ENCODE peak calls at places on chromosomes 3 and 15, in six cellular contexts. One of them, this sample, is unnamed.

GRCh38 chr15:88664151-88664778 is 25.4 kb downstream of the ISG20 start:
- DNase-seq in kidney tubule cell: no peak
- DNase-seq in NCI-H1694 treated with DMSO at 0.1 percent for 48 hours: no peak
- DNase-seq in stomach: peak
- DNase-seq in H54: no peak
- DNase-seq in PC-3: no peak
- DNase-seq in this sample: peak

GRCh38 chr3:13229291-13229949 is 156.2 kb upstream of the IQSEC1 start:
- DNase-seq in kidney tubule cell: peak
- DNase-seq in NCI-H1694 treated with DMSO at 0.1 percent for 48 hours: no peak
- DNase-seq in stomach: no peak
- DNase-seq in H54: no peak
- DNase-seq in PC-3: peak
- DNase-seq in this sample: peak

GRCh38 chr3:124075758-124076157 is 83.8 kb upstream of the ROPN1 start:
- DNase-seq in kidney tubule cell: no peak
- DNase-seq in NCI-H1694 treated with DMSO at 0.1 percent for 48 hours: no peak
- DNase-seq in stomach: no peak
- DNase-seq in H54: no peak
- DNase-seq in PC-3: no peak
- DNase-seq in this sample: no peak

GRCh38 chr3:194098036-194098871 is 37.7 kb upstream of the HES1 start:
- DNase-seq in kidney tubule cell: no peak
- DNase-seq in NCI-H1694 treated with DMSO at 0.1 percent for 48 hours: no peak
- DNase-seq in stomach: no peak
- DNase-seq in H54: no peak
- DNase-seq in PC-3: no peak
- DNase-seq in this sample: no peak

GRCh38 chr15:64770626-64771025 is 4.8 kb downstream of the RBPMS2 start:
- DNase-seq in kidney tubule cell: no peak
- DNase-seq in NCI-H1694 treated with DMSO at 0.1 percent for 48 hours: no peak
- DNase-seq in stomach: no peak
- DNase-seq in H54: no peak
- DNase-seq in PC-3: no peak
- DNase-seq in this sample: no peak

GRCh38 chr15:59306520-59307163 is 66.0 kb downstream of the MYO1E start:
- DNase-seq in kidney tubule cell: peak
- DNase-seq in NCI-H1694 treated with DMSO at 0.1 percent for 48 hours: no peak
- DNase-seq in stomach: no peak
- DNase-seq in H54: no peak
- DNase-seq in PC-3: peak
- DNase-seq in this sample: no peak

GRCh38 chr15:99644913-99645549 is 79.2 kb downstream of the MEF2A start:
- DNase-seq in kidney tubule cell: no peak
- DNase-seq in NCI-H1694 treated with DMSO at 0.1 percent for 48 hours: no peak
- DNase-seq in stomach: no peak
- DNase-seq in H54: no peak
- DNase-seq in PC-3: no peak
- DNase-seq in this sample: no peak

GRCh38 chr3:45205126-45205525 is 21.0 kb downstream of the TMEM158 start:
- DNase-seq in kidney tubule cell: peak
- DNase-seq in NCI-H1694 treated with DMSO at 0.1 percent for 48 hours: no peak
- DNase-seq in stomach: no peak
- DNase-seq in H54: no peak
- DNase-seq in PC-3: no peak
- DNase-seq in this sample: no peak

GRCh38 chr3:186821429-186822367 is 15.4 kb upstream of the RFC4 start:
- DNase-seq in kidney tubule cell: peak
- DNase-seq in NCI-H1694 treated with DMSO at 0.1 percent for 48 hours: peak
- DNase-seq in stomach: no peak
- DNase-seq in H54: no peak
- DNase-seq in PC-3: peak
- DNase-seq in this sample: peak

GRCh38 chr3:53806182-53807116 is 39.8 kb downstream of the CHDH start:
- DNase-seq in kidney tubule cell: peak
- DNase-seq in NCI-H1694 treated with DMSO at 0.1 percent for 48 hours: no peak
- DNase-seq in stomach: no peak
- DNase-seq in H54: peak
- DNase-seq in PC-3: peak
- DNase-seq in this sample: no peak

GRCh38 chr3:129413687-129414506 is 14.5 kb downstream of the EFCAB12 start:
- DNase-seq in kidney tubule cell: peak
- DNase-seq in NCI-H1694 treated with DMSO at 0.1 percent for 48 hours: no peak
- DNase-seq in stomach: no peak
- DNase-seq in H54: peak
- DNase-seq in PC-3: peak
- DNase-seq in this sample: no peak

GRCh38 chr3:62755285-62755684 is 119.9 kb downstream of the CADPS start:
- DNase-seq in kidney tubule cell: peak
- DNase-seq in NCI-H1694 treated with DMSO at 0.1 percent for 48 hours: no peak
- DNase-seq in stomach: no peak
- DNase-seq in H54: no peak
- DNase-seq in PC-3: peak
- DNase-seq in this sample: no peak

GRCh38 chr3:185770071-185770470 is 54.8 kb downstream of the IGF2BP2 start:
- DNase-seq in kidney tubule cell: no peak
- DNase-seq in NCI-H1694 treated with DMSO at 0.1 percent for 48 hours: no peak
- DNase-seq in stomach: no peak
- DNase-seq in H54: no peak
- DNase-seq in PC-3: peak
- DNase-seq in this sample: no peak

GRCh38 chr3:2937055-2937454 is 173.1 kb downstream of the IL5RA start:
- DNase-seq in kidney tubule cell: no peak
- DNase-seq in NCI-H1694 treated with DMSO at 0.1 percent for 48 hours: no peak
- DNase-seq in stomach: no peak
- DNase-seq in H54: no peak
- DNase-seq in PC-3: no peak
- DNase-seq in this sample: no peak

GRCh38 chr3:126152458-126152857 is 27.9 kb downstream of the ALDH1L1 start:
- DNase-seq in kidney tubule cell: no peak
- DNase-seq in NCI-H1694 treated with DMSO at 0.1 percent for 48 hours: no peak
- DNase-seq in stomach: no peak
- DNase-seq in H54: no peak
- DNase-seq in PC-3: no peak
- DNase-seq in this sample: no peak

GRCh38 chr15:70758790-70759462 is 4.4 kb downstream of the UACA start:
- DNase-seq in kidney tubule cell: no peak
- DNase-seq in NCI-H1694 treated with DMSO at 0.1 percent for 48 hours: no peak
- DNase-seq in stomach: no peak
- DNase-seq in H54: no peak
- DNase-seq in PC-3: no peak
- DNase-seq in this sample: no peak

GRCh38 chr3:45225465-45226205 is 452 bp downstream of the TMEM158 start:
- DNase-seq in kidney tubule cell: peak
- DNase-seq in NCI-H1694 treated with DMSO at 0.1 percent for 48 hours: no peak
- DNase-seq in stomach: no peak
- DNase-seq in H54: no peak
- DNase-seq in PC-3: peak
- DNase-seq in this sample: no peak

GRCh38 chr3:149333518-149333859 is at the start of gene TM4SF18:
- DNase-seq in kidney tubule cell: peak
- DNase-seq in NCI-H1694 treated with DMSO at 0.1 percent for 48 hours: no peak
- DNase-seq in stomach: no peak
- DNase-seq in H54: no peak
- DNase-seq in PC-3: no peak
- DNase-seq in this sample: no peak

GRCh38 chr15:68384451-68385239 is 47.3 kb downstream of the ITGA11 start:
- DNase-seq in kidney tubule cell: peak
- DNase-seq in NCI-H1694 treated with DMSO at 0.1 percent for 48 hours: no peak
- DNase-seq in stomach: peak
- DNase-seq in H54: peak
- DNase-seq in PC-3: peak
- DNase-seq in this sample: no peak

GRCh38 chr3:115790759-115791158 is 167.4 kb downstream of the GAP43 start:
- DNase-seq in kidney tubule cell: peak
- DNase-seq in NCI-H1694 treated with DMSO at 0.1 percent for 48 hours: no peak
- DNase-seq in stomach: no peak
- DNase-seq in H54: peak
- DNase-seq in PC-3: peak
- DNase-seq in this sample: no peak

GRCh38 chr3:146326875-146327543 is 76.1 kb upstream of the PLSCR4 start:
- DNase-seq in kidney tubule cell: peak
- DNase-seq in NCI-H1694 treated with DMSO at 0.1 percent for 48 hours: peak
- DNase-seq in stomach: peak
- DNase-seq in H54: peak
- DNase-seq in PC-3: peak
- DNase-seq in this sample: no peak

GRCh38 chr3:196997311-196997710 is 28.7 kb upstream of the PIGZ start:
- DNase-seq in kidney tubule cell: no peak
- DNase-seq in NCI-H1694 treated with DMSO at 0.1 percent for 48 hours: no peak
- DNase-seq in stomach: no peak
- DNase-seq in H54: no peak
- DNase-seq in PC-3: no peak
- DNase-seq in this sample: no peak

GRCh38 chr3:147318900-147319299 is 87.4 kb downstream of the ZIC4 start:
- DNase-seq in kidney tubule cell: no peak
- DNase-seq in NCI-H1694 treated with DMSO at 0.1 percent for 48 hours: no peak
- DNase-seq in stomach: no peak
- DNase-seq in H54: no peak
- DNase-seq in PC-3: peak
- DNase-seq in this sample: no peak

GRCh38 chr3:134879991-134880390 is 84.9 kb downstream of the EPHB1 start:
- DNase-seq in kidney tubule cell: peak
- DNase-seq in NCI-H1694 treated with DMSO at 0.1 percent for 48 hours: no peak
- DNase-seq in stomach: no peak
- DNase-seq in H54: no peak
- DNase-seq in PC-3: no peak
- DNase-seq in this sample: no peak

GRCh38 chr3:125062904-125063618 is 7.3 kb upstream of the HEG1 start:
- DNase-seq in kidney tubule cell: peak
- DNase-seq in NCI-H1694 treated with DMSO at 0.1 percent for 48 hours: no peak
- DNase-seq in stomach: peak
- DNase-seq in H54: peak
- DNase-seq in PC-3: peak
- DNase-seq in this sample: no peak

GRCh38 chr15:67828969-67829646 is 3.8 kb downstream of the SKOR1 start:
- DNase-seq in kidney tubule cell: no peak
- DNase-seq in NCI-H1694 treated with DMSO at 0.1 percent for 48 hours: no peak
- DNase-seq in stomach: no peak
- DNase-seq in H54: no peak
- DNase-seq in PC-3: no peak
- DNase-seq in this sample: no peak

GRCh38 chr3:146469206-146470017 is at the start of gene PLSCR2:
- DNase-seq in kidney tubule cell: peak
- DNase-seq in NCI-H1694 treated with DMSO at 0.1 percent for 48 hours: no peak
- DNase-seq in stomach: peak
- DNase-seq in H54: no peak
- DNase-seq in PC-3: peak
- DNase-seq in this sample: no peak

GRCh38 chr3:159624616-159625015 is 364.0 kb upstream of the IL12A start:
- DNase-seq in kidney tubule cell: no peak
- DNase-seq in NCI-H1694 treated with DMSO at 0.1 percent for 48 hours: no peak
- DNase-seq in stomach: no peak
- DNase-seq in H54: no peak
- DNase-seq in PC-3: peak
- DNase-seq in this sample: no peak

GRCh38 chr15:39200586-39200985 is 380.3 kb upstream of the THBS1 start:
- DNase-seq in kidney tubule cell: no peak
- DNase-seq in NCI-H1694 treated with DMSO at 0.1 percent for 48 hours: no peak
- DNase-seq in stomach: no peak
- DNase-seq in H54: no peak
- DNase-seq in PC-3: no peak
- DNase-seq in this sample: no peak

This sample was measured in Jurkat, Clone E6-1.